ENCODE peak calls at places on chromosomes 1 and 21, in nine cellular contexts. Y, Z, E, N, X, C, P, B and D are unnamed samples.
A peak's percentile ranks its signal among the peaks of the same experiment; 100 is the strongest.

GRCh38 chr1:34426325-34426896 is 249.7 kb downstream of the C1orf94 start:
- DNase-seq in Y (no peak), Z (no peak), E (no peak), N (no peak), X (no peak), C (no peak), P (no peak), B (no peak), D (no peak)

GRCh38 chr21:44072111-44072510 is 35.1 kb upstream of the PWP2 start:
- DNase-seq in Y (no peak), Z (no peak), E (no peak), N (no peak), X (no peak), C (no peak), P (no peak), B (no peak), D (no peak)

GRCh38 chr1:74652711-74653131 is 20.9 kb downstream of the ERICH3 start:
- DNase-seq in Y (no peak), Z (no peak), E (no peak), N (peak; percentile 48), X (no peak), C (peak; percentile 96), P (no peak), B (peak; percentile 37), D (no peak)

GRCh38 chr1:182080955-182081582 is 19.6 kb upstream of the ZNF648 start:
- DNase-seq in Y (no peak), Z (no peak), E (no peak), N (no peak), X (peak; percentile 38), C (peak; percentile 29), P (no peak), B (no peak), D (no peak)

GRCh38 chr21:46048926-46049889 is 48.7 kb upstream of the COL6A2 start:
- DNase-seq in Y (no peak), Z (no peak), E (no peak), N (peak; percentile 100), X (peak; percentile 55), C (peak; percentile 98), P (peak; percentile 25), B (no peak), D (no peak)

GRCh38 chr1:30381671-30382365 is 341.6 kb downstream of the MATN1 start:
- DNase-seq in Y (no peak), Z (no peak), E (no peak), N (no peak), X (no peak), C (no peak), P (no peak), B (no peak), D (no peak)

GRCh38 chr21:31593161-31593560 is 66.3 kb upstream of the SOD1 start:
- DNase-seq in Y (peak; percentile 38), Z (no peak), E (no peak), N (no peak), X (no peak), C (no peak), P (peak; percentile 20), B (no peak), D (no peak)

GRCh38 chr1:32205401-32206370 is at the start of gene IQCC:
- DNase-seq in Y (peak; percentile 60), Z (peak; percentile 76), E (peak; percentile 81), N (no peak), X (peak; percentile 98), C (peak; percentile 78), P (peak; percentile 81), B (peak; percentile 94), D (peak; percentile 28)

GRCh38 chr1:63688302-63688701 is 85.5 kb upstream of the ROR1 start:
- DNase-seq in Y (no peak), Z (no peak), E (no peak), N (no peak), X (no peak), C (peak; percentile 59), P (no peak), B (no peak), D (no peak)

GRCh38 chr1:103948526-103948925 is 198.8 kb downstream of the AMY1C start:
- DNase-seq in Y (no peak), Z (no peak), E (no peak), N (no peak), X (no peak), C (no peak), P (no peak), B (no peak), D (no peak)

GRCh38 chr1:92169606-92170005 is 48.1 kb upstream of the C1orf146 start:
- DNase-seq in Y (no peak), Z (no peak), E (no peak), N (no peak), X (no peak), C (no peak), P (no peak), B (no peak), D (no peak)

GRCh38 chr21:38297193-38297592 is 40.4 kb downstream of the KCNJ15 start:
- DNase-seq in Y (no peak), Z (no peak), E (no peak), N (no peak), X (no peak), C (peak; percentile 89), P (no peak), B (no peak), D (no peak)

GRCh38 chr1:221904319-221904718 is 162.4 kb upstream of the DUSP10 start:
- DNase-seq in Y (no peak), Z (no peak), E (no peak), N (no peak), X (no peak), C (no peak), P (no peak), B (no peak), D (no peak)

GRCh38 chr1:95002657-95003432 is 69.9 kb downstream of the ALG14 start:
- DNase-seq in Y (no peak), Z (no peak), E (no peak), N (no peak), X (peak; percentile 40), C (peak; percentile 73), P (no peak), B (no peak), D (no peak)

GRCh38 chr1:52238887-52239707 is 97.2 kb downstream of the ZFYVE9 start:
- DNase-seq in Y (no peak), Z (no peak), E (no peak), N (no peak), X (no peak), C (no peak), P (no peak), B (no peak), D (no peak)

GRCh38 chr1:95953005-95953404 is 719.0 kb downstream of the RWDD3 start:
- DNase-seq in Y (no peak), Z (no peak), E (no peak), N (no peak), X (peak; percentile 60), C (peak; percentile 41), P (no peak), B (no peak), D (no peak)

GRCh38 chr1:914253-914890 is 9.4 kb upstream of the SAMD11 start:
- DNase-seq in Y (no peak), Z (no peak), E (no peak), N (no peak), X (no peak), C (no peak), P (no peak), B (no peak), D (no peak)

GRCh38 chr1:236768601-236769000 is 26.5 kb upstream of the MTR start:
- DNase-seq in Y (no peak), Z (no peak), E (no peak), N (no peak), X (no peak), C (no peak), P (no peak), B (no peak), D (no peak)

GRCh38 chr21:40531421-40531820 is 315.5 kb downstream of the DSCAM start:
- DNase-seq in Y (no peak), Z (no peak), E (no peak), N (no peak), X (no peak), C (no peak), P (no peak), B (no peak), D (no peak)

GRCh38 chr1:33195560-33195959 is 13.7 kb upstream of the TRIM62 start:
- DNase-seq in Y (no peak), Z (no peak), E (no peak), N (no peak), X (no peak), C (no peak), P (no peak), B (no peak), D (no peak)

GRCh38 chr1:205786599-205786998 is 11.3 kb upstream of the RAB29 start:
- DNase-seq in Y (no peak), Z (no peak), E (no peak), N (no peak), X (no peak), C (no peak), P (no peak), B (no peak), D (no peak)

GRCh38 chr1:231924183-231924582 is 297.6 kb downstream of the DISC1 start:
- DNase-seq in Y (no peak), Z (no peak), E (no peak), N (no peak), X (peak; percentile 86), C (peak; percentile 29), P (no peak), B (no peak), D (no peak)

GRCh38 chr1:233025156-233025555 is 74.7 kb downstream of the NTPCR start:
- DNase-seq in Y (no peak), Z (peak; percentile 8), E (no peak), N (no peak), X (no peak), C (peak; percentile 23), P (no peak), B (no peak), D (no peak)

GRCh38 chr1:156625436-156626078 is 6.3 kb downstream of the HAPLN2 start:
- DNase-seq in Y (no peak), Z (peak; percentile 64), E (peak; percentile 54), N (no peak), X (peak; percentile 48), C (peak; percentile 40), P (no peak), B (no peak), D (no peak)

GRCh38 chr1:185679220-185679619 is 55.0 kb upstream of the HMCN1 start:
- DNase-seq in Y (no peak), Z (no peak), E (no peak), N (no peak), X (no peak), C (no peak), P (no peak), B (no peak), D (no peak)

GRCh38 chr1:107293901-107294600 is 153.2 kb downstream of the NTNG1 start:
- DNase-seq in Y (no peak), Z (no peak), E (no peak), N (no peak), X (peak; percentile 2), C (no peak), P (peak; percentile 5), B (no peak), D (no peak)

GRCh38 chr21:44888581-44889550 is 15.4 kb upstream of the PTTG1IP start:
- DNase-seq in Y (no peak), Z (no peak), E (no peak), N (no peak), X (no peak), C (no peak), P (no peak), B (no peak), D (no peak)

GRCh38 chr1:5599541-5599940 is 392.7 kb downstream of the NPHP4 start:
- DNase-seq in Y (no peak), Z (no peak), E (no peak), N (no peak), X (no peak), C (no peak), P (no peak), B (no peak), D (no peak)

GRCh38 chr1:223704921-223705878 is 7.1 kb upstream of the CAPN2 start:
- DNase-seq in Y (no peak), Z (no peak), E (no peak), N (no peak), X (no peak), C (peak; percentile 84), P (no peak), B (no peak), D (no peak)

GRCh38 chr21:25806053-25806452 is 71.3 kb downstream of the GABPA start:
- DNase-seq in Y (no peak), Z (no peak), E (no peak), N (no peak), X (no peak), C (no peak), P (no peak), B (no peak), D (no peak)

GRCh38 chr1:17774452-17774851 is 19.3 kb downstream of the ACTL8 start:
- DNase-seq in Y (no peak), Z (no peak), E (no peak), N (no peak), X (no peak), C (no peak), P (no peak), B (no peak), D (no peak)